ENCODE peak calls at places on chromosome 12, in eight cellular contexts. K is keratinocyte; G is PC-3; L is vagina; I is AG04450; J is CD4-positive, alpha-beta T cell; Y is WTC11; F is AG10803. Z is an unnamed sample.

GRCh38 chr12:114933428-114934160 is 249.6 kb upstream of the TBX3 start:
- DNase-seq in F (peak), I (peak), Y (no peak), G (peak), J (no peak), K (no peak), L (no peak), Z (no peak)

GRCh38 chr12:89390802-89391673 is 38.7 kb upstream of the DUSP6 start:
- DNase-seq in F (peak), J (no peak), Y (no peak), K (no peak), L (no peak), I (no peak), G (peak), Z (no peak)

GRCh38 chr12:117125275-117125613 is 26.0 kb upstream of the TESC start:
- DNase-seq in Y (no peak), F (no peak), G (peak), I (no peak), L (no peak), J (no peak), K (no peak), Z (no peak)

GRCh38 chr12:46071335-46071734 is 81.0 kb upstream of the SCAF11 start:
- DNase-seq in G (peak), I (no peak), J (no peak), K (no peak), F (no peak), L (no peak), Y (no peak), Z (no peak)

GRCh38 chr12:25497021-25497420 is 56.1 kb downstream of the LMNTD1 start:
- DNase-seq in G (peak), F (no peak), K (peak), L (no peak), J (no peak), Y (no peak), I (no peak), Z (no peak)

GRCh38 chr12:2165021-2165420 is 112.2 kb downstream of the CACNA1C start:
- DNase-seq in K (no peak), I (no peak), Y (no peak), J (no peak), G (no peak), F (peak), L (no peak), Z (no peak)

GRCh38 chr12:116528067-116528466 is 31.1 kb upstream of the MAP1LC3B2 start:
- DNase-seq in L (no peak), K (peak), G (peak), F (peak), J (no peak), I (no peak), Y (no peak), Z (no peak)

GRCh38 chr12:14795028-14795448 is 8.2 kb downstream of the WBP11 start:
- DNase-seq in G (no peak), J (no peak), K (no peak), Y (no peak), F (no peak), I (no peak), L (no peak), Z (no peak)

GRCh38 chr12:131242741-131243496 is 289.2 kb downstream of the ADGRD1 start:
- DNase-seq in Y (peak), J (no peak), F (no peak), G (peak), K (no peak), L (no peak), I (no peak), Z (no peak)

GRCh38 chr12:94592080-94592479 is 58.3 kb downstream of the TMCC3 start:
- DNase-seq in F (no peak), K (no peak), Y (no peak), G (peak), I (no peak), L (no peak), J (no peak), Z (no peak)

GRCh38 chr12:46380397-46380796 is 7.8 kb upstream of the SLC38A2 start:
- DNase-seq in I (no peak), G (no peak), L (no peak), J (no peak), F (no peak), Y (no peak), K (no peak), Z (no peak)

GRCh38 chr12:65941388-65941787 is 117.1 kb downstream of the HMGA2 start:
- DNase-seq in L (no peak), F (peak), G (peak), I (peak), Y (no peak), J (no peak), K (no peak), Z (no peak)

GRCh38 chr12:104223599-104224168 is 8.1 kb downstream of the TXNRD1 start:
- DNase-seq in K (no peak), I (no peak), Y (no peak), G (no peak), F (peak), L (no peak), J (no peak), Z (no peak)

GRCh38 chr12:103495158-103495782 is 498 bp downstream of the C12orf42 start:
- DNase-seq in J (peak), F (no peak), I (no peak), K (no peak), L (no peak), Y (peak), G (no peak), Z (peak)

GRCh38 chr12:98354520-98354919 is 160.9 kb upstream of the TMPO start:
- DNase-seq in Y (no peak), J (no peak), I (no peak), F (no peak), K (peak), L (no peak), G (no peak), Z (no peak)

GRCh38 chr12:1644523-1645438 is 15.8 kb downstream of the WNT5B start:
- DNase-seq in I (peak), L (no peak), J (no peak), F (peak), Y (no peak), K (no peak), G (no peak), Z (peak)

GRCh38 chr12:91040356-91040755 is 17.5 kb downstream of the KERA start:
- DNase-seq in J (no peak), K (no peak), Y (no peak), I (no peak), L (no peak), F (peak), G (no peak), Z (no peak)

GRCh38 chr12:110312581-110313360 is 31.7 kb downstream of the ATP2A2 start:
- DNase-seq in F (peak), I (no peak), K (no peak), G (peak), L (no peak), Y (no peak), J (no peak), Z (no peak)

GRCh38 chr12:19139795-19140194 is 10.3 kb downstream of the PLEKHA5 start:
- DNase-seq in I (no peak), Y (no peak), F (no peak), K (no peak), J (no peak), G (no peak), L (no peak), Z (no peak)

GRCh38 chr12:58814036-58814435 is 106.3 kb downstream of the LRIG3 start:
- DNase-seq in J (no peak), K (no peak), Y (no peak), G (no peak), F (peak), L (no peak), I (no peak), Z (no peak)

GRCh38 chr12:5898874-5899273 is 46.2 kb downstream of the ANO2 start:
- DNase-seq in J (no peak), G (peak), Y (peak), I (no peak), L (peak), K (no peak), F (no peak), Z (no peak)
- TF ChIP-seq CTCF in J (no peak), G (peak), Y (no peak), I (no peak), L (no peak), K (peak), F (no peak), Z (no peak)

GRCh38 chr12:29287622-29288021 is 93.3 kb downstream of the ERGIC2 start:
- DNase-seq in Y (no peak), I (no peak), L (no peak), K (no peak), G (no peak), J (no peak), F (no peak), Z (no peak)

GRCh38 chr12:29286081-29286800 is 94.7 kb downstream of the ERGIC2 start:
- DNase-seq in Y (no peak), K (no peak), J (no peak), I (no peak), F (peak), L (no peak), G (no peak), Z (no peak)

GRCh38 chr12:29278673-29279420 is 102.1 kb downstream of the ERGIC2 start:
- DNase-seq in J (no peak), L (no peak), I (no peak), G (no peak), F (peak), K (no peak), Y (no peak), Z (no peak)

GRCh38 chr12:29283969-29284368 is 97.0 kb downstream of the ERGIC2 start:
- DNase-seq in K (no peak), J (no peak), Y (no peak), I (no peak), G (no peak), L (no peak), F (no peak), Z (no peak)

GRCh38 chr12:29282452-29282851 is 98.5 kb downstream of the ERGIC2 start:
- DNase-seq in L (no peak), G (no peak), J (no peak), K (no peak), I (no peak), Y (no peak), F (no peak), Z (no peak)
- TF ChIP-seq CTCF in L (no peak), G (no peak), J (no peak), K (no peak), I (no peak), Y (no peak), F (no peak), Z (no peak)

DNA sequence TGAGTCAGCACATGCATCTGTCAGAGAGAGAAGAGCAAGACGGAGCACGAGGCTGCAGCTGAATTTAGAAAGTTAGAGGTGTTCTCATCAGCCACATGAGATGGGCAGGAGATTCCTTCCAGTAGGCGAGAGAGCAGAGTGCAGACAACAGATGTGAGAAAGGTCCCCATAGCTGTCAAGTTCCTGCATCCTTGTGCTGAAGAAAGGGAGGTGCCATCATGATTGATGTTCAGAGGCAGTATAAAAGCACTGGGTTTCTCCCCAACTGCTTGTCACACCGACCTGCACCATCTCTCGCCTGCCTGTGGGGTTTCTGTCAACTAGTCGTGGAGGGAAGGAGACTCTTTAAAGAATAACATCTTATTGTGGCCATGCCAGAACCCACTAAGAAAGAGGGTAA is at the start of gene MYBPC1:
- DNase-seq in J (no peak), F (no peak), Y (no peak), G (no peak), L (no peak), K (no peak), I (no peak), Z (no peak)
- TF ChIP-seq CTCF in J (no peak), F (no peak), Y (no peak), G (no peak), L (no peak), K (no peak), I (no peak), Z (no peak)

DNA sequence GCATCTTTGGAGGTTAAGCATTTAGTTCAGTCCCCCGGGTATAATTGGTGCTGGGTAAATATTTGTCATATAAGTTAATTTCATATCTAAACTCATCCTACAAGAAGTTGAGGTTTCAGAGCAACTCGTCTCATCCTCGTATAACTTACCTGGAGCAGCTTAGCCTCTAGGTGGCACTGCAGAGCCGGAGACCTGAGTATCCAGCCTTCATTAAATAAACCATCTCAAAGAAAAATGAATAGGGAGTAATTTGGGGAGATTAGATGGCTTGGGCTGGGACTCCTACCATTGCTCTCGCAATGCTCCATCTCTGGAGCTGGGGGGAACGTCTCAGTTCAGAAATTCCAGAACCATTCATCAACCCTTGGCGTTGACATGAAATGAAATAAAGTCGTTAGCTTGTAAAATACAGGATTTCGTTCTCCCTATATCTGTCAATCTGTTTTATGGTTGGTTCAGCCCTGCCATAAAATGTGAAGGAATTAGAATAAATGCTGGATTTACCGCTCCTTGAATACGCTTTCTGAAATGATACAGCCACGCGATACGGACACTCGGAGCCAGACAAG is 122.9 kb upstream of the TMEM132D start:
- DNase-seq in J (no peak), Y (peak), G (peak), I (no peak), F (no peak), L (no peak), K (no peak), Z (no peak)
- TF ChIP-seq CTCF in J (peak), Y (peak), G (peak), I (no peak), F (peak), L (no peak), K (peak), Z (peak)

GRCh38 chr12:21825924-21826548 is 51.5 kb upstream of the KCNJ8 start:
- DNase-seq in F (no peak), K (no peak), L (no peak), Y (no peak), J (no peak), G (no peak), I (no peak), Z (no peak)

GRCh38 chr12:21826549-21826940 is 52.0 kb upstream of the KCNJ8 start:
- DNase-seq in J (no peak), L (no peak), Y (no peak), I (no peak), K (no peak), F (no peak), G (no peak), Z (no peak)

GRCh38 chr12:21828779-21829178 is 54.3 kb upstream of the KCNJ8 start:
- DNase-seq in F (peak), G (no peak), I (no peak), J (no peak), K (no peak), Y (no peak), L (no peak), Z (no peak)

GRCh38 chr12:21828111-21828775 is 53.7 kb upstream of the KCNJ8 start:
- DNase-seq in G (no peak), I (no peak), Y (no peak), J (no peak), K (no peak), L (no peak), F (peak), Z (no peak)

DNA sequence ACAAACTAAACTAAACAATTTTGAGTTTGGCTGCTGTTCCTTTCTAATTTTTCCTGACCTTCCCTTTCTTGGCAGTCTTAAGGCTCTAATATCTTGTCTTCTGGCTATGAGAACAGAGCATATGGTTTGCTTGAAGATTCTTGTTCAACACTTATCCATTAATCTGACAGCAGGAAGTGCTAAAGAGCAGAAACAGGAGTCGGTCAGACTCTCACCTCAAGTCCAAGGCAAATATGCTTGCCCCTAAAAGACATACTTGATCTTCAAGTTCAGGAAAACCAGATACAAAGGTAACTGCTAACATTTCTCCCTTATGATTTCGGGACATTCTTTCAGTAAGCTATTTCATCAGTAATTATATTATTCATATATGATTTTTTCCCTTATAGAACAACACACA is 52.6 kb upstream of the KCNJ8 start:
- DNase-seq in F (no peak), K (no peak), G (no peak), L (no peak), J (no peak), I (no peak), Y (no peak), Z (no peak)
- TF ChIP-seq CTCF in F (no peak), K (no peak), G (no peak), L (no peak), J (no peak), I (no peak), Y (no peak), Z (no peak)

DNA sequence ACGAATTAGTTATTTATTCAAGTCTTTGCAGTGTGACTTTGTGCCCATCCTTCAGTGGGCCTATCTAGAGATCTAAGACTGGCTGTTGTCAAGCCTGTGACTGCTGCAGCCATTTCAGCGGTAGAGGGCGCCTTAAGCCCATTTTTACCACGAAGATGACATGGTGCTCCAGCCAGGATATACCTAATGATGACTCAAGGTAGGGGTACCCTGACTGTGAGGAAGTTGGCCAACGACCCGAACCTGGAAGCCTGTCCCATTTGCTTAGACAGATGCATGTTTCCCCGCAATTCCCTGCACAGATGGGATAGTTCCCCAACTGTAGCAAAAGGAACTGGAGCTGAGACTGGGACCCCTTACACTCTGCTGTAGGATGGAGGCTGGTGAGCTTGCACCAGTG is 41.3 kb downstream of the RAB3IP start:
- DNase-seq in I (no peak), K (no peak), G (peak), F (peak), Y (peak), L (no peak), J (no peak), Z (peak)
- TF ChIP-seq CTCF in I (peak), K (peak), G (peak), F (peak), Y (peak), L (no peak), J (no peak), Z (peak)

DNA sequence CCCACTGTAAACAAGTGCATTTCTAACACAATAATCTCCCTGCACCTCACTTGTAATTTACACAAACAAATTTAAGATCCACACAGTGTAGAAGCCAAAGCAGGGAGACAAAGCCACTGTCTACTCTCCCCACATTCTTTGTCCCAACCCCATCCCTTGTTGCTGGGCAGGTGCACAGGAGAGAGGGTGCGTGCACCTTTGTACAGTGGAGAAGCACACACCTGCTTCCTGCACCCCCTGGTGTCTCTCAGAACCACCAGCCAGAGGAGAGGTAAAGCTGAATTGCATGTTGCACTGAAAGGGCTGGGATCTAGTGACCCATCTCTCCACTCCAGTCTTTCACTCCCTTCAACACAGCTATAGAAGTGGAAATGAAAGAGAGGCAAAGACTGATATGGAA is 51.4 kb upstream of the IFNG-AS1 start:
- DNase-seq in G (no peak), L (no peak), F (no peak), I (no peak), K (no peak), J (no peak), Y (no peak), Z (no peak)
- TF ChIP-seq CTCF in G (no peak), L (no peak), F (no peak), I (no peak), K (peak), J (no peak), Y (no peak), Z (no peak)